ENCODE peak calls at places on chromosome 7, in ten cellular contexts. D, B, U, Z, N, V, E, I, P and T are unnamed samples.

GRCh38 chr7:44769381-44770209 is 20.9 kb downstream of the ZMIZ2 start:
- DNase-seq in D (no peak), B (no peak), U (peak), Z (peak), N (peak), V (peak), E (no peak), I (no peak), P (peak), T (no peak)

GRCh38 chr7:99365318-99366141 is 9.0 kb upstream of the ARPC1B start:
- DNase-seq in D (no peak), B (peak), U (peak), Z (no peak), N (peak), V (no peak), E (peak), I (no peak), P (no peak), T (peak)

GRCh38 chr7:42244828-42245227 is 7.8 kb upstream of the GLI3 start:
- DNase-seq in D (no peak), B (no peak), U (no peak), Z (no peak), N (peak), V (peak), E (no peak), I (no peak), P (peak), T (no peak)

GRCh38 chr7:23470290-23471089 is at the start of gene IGF2BP3:
- DNase-seq in D (no peak), B (no peak), U (peak), Z (peak), N (peak), V (peak), E (peak), I (peak), P (peak), T (no peak)

GRCh38 chr7:104873346-104873849 is 140.6 kb upstream of the KMT2E start:
- DNase-seq in D (no peak), B (no peak), U (no peak), Z (no peak), N (no peak), V (peak), E (no peak), I (no peak), P (no peak), T (no peak)

GRCh38 chr7:88866265-88866863 is 70.8 kb upstream of the TEX47 start:
- DNase-seq in D (no peak), B (no peak), U (no peak), Z (no peak), N (no peak), V (no peak), E (no peak), I (no peak), P (no peak), T (no peak)

GRCh38 chr7:41701542-41701941 is 1.3 kb downstream of the INHBA start:
- DNase-seq in D (no peak), B (no peak), U (peak), Z (no peak), N (no peak), V (no peak), E (no peak), I (no peak), P (no peak), T (no peak)

GRCh38 chr7:99008921-99009530 is 130.7 kb downstream of the TRRAP start:
- DNase-seq in D (no peak), B (no peak), U (peak), Z (no peak), N (no peak), V (no peak), E (no peak), I (no peak), P (no peak), T (no peak)

GRCh38 chr7:35015346-35015859 is 21.9 kb downstream of the DPY19L1 start:
- DNase-seq in D (no peak), B (no peak), U (no peak), Z (no peak), N (no peak), V (peak), E (no peak), I (no peak), P (peak), T (no peak)

GRCh38 chr7:67896721-67897120 is 900.1 kb downstream of the TYW1 start:
- DNase-seq in D (no peak), B (no peak), U (no peak), Z (no peak), N (no peak), V (no peak), E (no peak), I (no peak), P (peak), T (no peak)

GRCh38 chr7:2851499-2851898 is 7.4 kb upstream of the GNA12 start:
- DNase-seq in D (no peak), B (no peak), U (no peak), Z (no peak), N (no peak), V (no peak), E (no peak), I (no peak), P (no peak), T (no peak)

GRCh38 chr7:151708610-151709009 is 168.3 kb downstream of the PRKAG2 start:
- DNase-seq in D (no peak), B (no peak), U (no peak), Z (no peak), N (no peak), V (no peak), E (no peak), I (no peak), P (no peak), T (no peak)

GRCh38 chr7:73703985-73704639 is 15.4 kb downstream of the STX1A start:
- DNase-seq in D (no peak), B (no peak), U (peak), Z (peak), N (peak), V (peak), E (peak), I (no peak), P (no peak), T (no peak)

GRCh38 chr7:2830609-2831376 is 13.3 kb downstream of the GNA12 start:
- DNase-seq in D (no peak), B (no peak), U (no peak), Z (no peak), N (no peak), V (peak), E (no peak), I (no peak), P (no peak), T (no peak)

GRCh38 chr7:45120-46090 is 147.0 kb upstream of the FAM20C start:
- DNase-seq in D (no peak), B (no peak), U (no peak), Z (no peak), N (no peak), V (no peak), E (no peak), I (no peak), P (no peak), T (no peak)

GRCh38 chr7:100603697-100604077 is 1.5 kb downstream of the PCOLCE start:
- DNase-seq in D (no peak), B (no peak), U (no peak), Z (no peak), N (no peak), V (peak), E (no peak), I (no peak), P (no peak), T (no peak)

GRCh38 chr7:151409555-151410404 is at the start of gene WDR86:
- DNase-seq in D (no peak), B (no peak), U (peak), Z (no peak), N (no peak), V (no peak), E (peak), I (no peak), P (no peak), T (no peak)

GRCh38 chr7:114921636-114922150 is at the start of gene MDFIC:
- DNase-seq in D (no peak), B (no peak), U (peak), Z (no peak), N (peak), V (no peak), E (peak), I (no peak), P (no peak), T (peak)

GRCh38 chr7:18384491-18385143 is 110.9 kb upstream of the HDAC9 start:
- DNase-seq in D (no peak), B (no peak), U (peak), Z (no peak), N (no peak), V (no peak), E (peak), I (no peak), P (no peak), T (no peak)

GRCh38 chr7:140447841-140448240 is 31.5 kb downstream of the MKRN1 start:
- DNase-seq in D (no peak), B (no peak), U (no peak), Z (no peak), N (no peak), V (no peak), E (no peak), I (no peak), P (no peak), T (no peak)

GRCh38 chr7:144517762-144518161 is 114.3 kb upstream of the NOBOX start:
- DNase-seq in D (no peak), B (no peak), U (no peak), Z (no peak), N (no peak), V (no peak), E (no peak), I (peak), P (no peak), T (no peak)

GRCh38 chr7:47666164-47666862 is 84.4 kb upstream of the TNS3 start:
- DNase-seq in D (no peak), B (no peak), U (no peak), Z (no peak), N (no peak), V (no peak), E (no peak), I (no peak), P (peak), T (no peak)

GRCh38 chr7:43879477-43879876 is 10.2 kb upstream of the MRPS24 start:
- DNase-seq in D (no peak), B (no peak), U (no peak), Z (no peak), N (peak), V (peak), E (no peak), I (no peak), P (peak), T (no peak)

GRCh38 chr7:116441534-116441933 is 58.0 kb upstream of the CAV2 start:
- DNase-seq in D (no peak), B (no peak), U (no peak), Z (no peak), N (no peak), V (peak), E (no peak), I (no peak), P (peak), T (no peak)

GRCh38 chr7:142469653-142470335 is 211.9 kb upstream of the PRSS58 start:
- DNase-seq in D (no peak), B (no peak), U (no peak), Z (no peak), N (no peak), V (no peak), E (no peak), I (no peak), P (no peak), T (no peak)

GRCh38 chr7:114820993-114821945 is 100.6 kb upstream of the MDFIC start:
- DNase-seq in D (no peak), B (no peak), U (no peak), Z (no peak), N (no peak), V (peak), E (no peak), I (no peak), P (no peak), T (no peak)

GRCh38 chr7:114645451-114645850 is 230.8 kb downstream of the FOXP2 start:
- DNase-seq in D (no peak), B (no peak), U (no peak), Z (no peak), N (no peak), V (no peak), E (no peak), I (no peak), P (no peak), T (no peak)

GRCh38 chr7:10655031-10655430 is 318.6 kb upstream of the PHF14 start:
- DNase-seq in D (no peak), B (no peak), U (no peak), Z (no peak), N (no peak), V (no peak), E (no peak), I (no peak), P (no peak), T (no peak)

GRCh38 chr7:69184339-69184738 is 413.9 kb upstream of the AUTS2 start:
- DNase-seq in D (no peak), B (no peak), U (no peak), Z (no peak), N (no peak), V (no peak), E (no peak), I (no peak), P (no peak), T (no peak)

GRCh38 chr7:151877911-151878835 is 1.3 kb upstream of the PRKAG2 start:
- DNase-seq in D (no peak), B (no peak), U (peak), Z (no peak), N (no peak), V (no peak), E (no peak), I (no peak), P (no peak), T (no peak)